ENCODE peak calls at places on chromosome X, in seven cellular contexts. One of them, this sample, is unnamed.

GRCh38 chrX:22699591-22700091 is 300.1 kb upstream of the DDX53 start:
- DNase-seq in mesendoderm: peak
- DNase-seq in H9: no peak
- DNase-seq in neuronal stem cell: no peak
- DNase-seq in IMR-90: peak
- DNase-seq in H1: no peak
- DNase-seq in trophoblast cell: no peak
- DNase-seq in this sample: peak

GRCh38 chrX:36434521-36434920 is 515.0 kb downstream of the CFAP47 start:
- DNase-seq in H9: no peak
- DNase-seq in IMR-90: peak
- DNase-seq in H1: no peak
- DNase-seq in neuronal stem cell: no peak
- DNase-seq in trophoblast cell: no peak
- DNase-seq in mesendoderm: no peak
- DNase-seq in this sample: no peak

GRCh38 chrX:153669174-153669890 is 4.3 kb downstream of the PNCK start:
- DNase-seq in neuronal stem cell: no peak
- DNase-seq in H1: peak
- DNase-seq in H9: peak
- DNase-seq in IMR-90: no peak
- DNase-seq in mesendoderm: peak
- DNase-seq in trophoblast cell: peak
- DNase-seq in this sample: no peak

GRCh38 chrX:24396236-24396929 is 35.9 kb downstream of the SUPT20HL1 start:
- DNase-seq in H1: no peak
- DNase-seq in neuronal stem cell: no peak
- DNase-seq in IMR-90: peak
- DNase-seq in mesendoderm: no peak
- DNase-seq in H9: no peak
- DNase-seq in trophoblast cell: peak
- DNase-seq in this sample: no peak

GRCh38 chrX:69060631-69061408 is 104.4 kb downstream of the PJA1 start:
- DNase-seq in neuronal stem cell: no peak
- DNase-seq in mesendoderm: peak
- DNase-seq in IMR-90: peak
- DNase-seq in H9: peak
- DNase-seq in H1: peak
- DNase-seq in trophoblast cell: peak
- DNase-seq in this sample: peak

GRCh38 chrX:40581333-40581910 is 652 bp downstream of the ATP6AP2 start:
- DNase-seq in H9: no peak
- DNase-seq in trophoblast cell: peak
- DNase-seq in neuronal stem cell: no peak
- DNase-seq in H1: no peak
- DNase-seq in mesendoderm: no peak
- DNase-seq in IMR-90: peak
- DNase-seq in this sample: peak

GRCh38 chrX:65596270-65596669 is 61.7 kb upstream of the LAS1L start:
- DNase-seq in IMR-90: peak
- DNase-seq in trophoblast cell: peak
- DNase-seq in H9: no peak
- DNase-seq in neuronal stem cell: no peak
- DNase-seq in H1: no peak
- DNase-seq in mesendoderm: peak
- DNase-seq in this sample: peak

GRCh38 chrX:138710866-138711331 is 618 bp downstream of the FGF13 start:
- DNase-seq in mesendoderm: peak
- DNase-seq in trophoblast cell: no peak
- DNase-seq in neuronal stem cell: peak
- DNase-seq in H9: peak
- DNase-seq in IMR-90: no peak
- DNase-seq in H1: peak
- DNase-seq in this sample: no peak

GRCh38 chrX:107684956-107685385 is 56.7 kb downstream of the PRPS1 start:
- DNase-seq in IMR-90: no peak
- DNase-seq in mesendoderm: peak
- DNase-seq in trophoblast cell: peak
- DNase-seq in neuronal stem cell: no peak
- DNase-seq in H9: peak
- DNase-seq in H1: no peak
- DNase-seq in this sample: peak

GRCh38 chrX:40734956-40735317 is 405 bp downstream of the MED14 start:
- DNase-seq in neuronal stem cell: no peak
- DNase-seq in mesendoderm: no peak
- DNase-seq in trophoblast cell: peak
- DNase-seq in H1: no peak
- DNase-seq in H9: no peak
- DNase-seq in IMR-90: no peak
- DNase-seq in this sample: peak

GRCh38 chrX:153338836-153339235 is 4.9 kb downstream of the ZNF275 start:
- DNase-seq in IMR-90: no peak
- DNase-seq in H9: no peak
- DNase-seq in H1: no peak
- DNase-seq in mesendoderm: no peak
- DNase-seq in neuronal stem cell: no peak
- DNase-seq in trophoblast cell: no peak
- DNase-seq in this sample: no peak

GRCh38 chrX:134000260-134001245 is 15.2 kb upstream of the GPC3 start:
- DNase-seq in trophoblast cell: no peak
- DNase-seq in H9: no peak
- DNase-seq in H1: no peak
- DNase-seq in neuronal stem cell: no peak
- DNase-seq in IMR-90: no peak
- DNase-seq in mesendoderm: no peak
- DNase-seq in this sample: no peak

GRCh38 chrX:134006484-134007161 is 21.2 kb upstream of the GPC3 start:
- DNase-seq in trophoblast cell: no peak
- DNase-seq in mesendoderm: no peak
- DNase-seq in neuronal stem cell: no peak
- DNase-seq in H1: no peak
- DNase-seq in H9: no peak
- DNase-seq in IMR-90: no peak
- DNase-seq in this sample: no peak

GRCh38 chrX:133999013-133999705 is 13.8 kb upstream of the GPC3 start:
- DNase-seq in H9: no peak
- DNase-seq in trophoblast cell: no peak
- DNase-seq in mesendoderm: no peak
- DNase-seq in IMR-90: no peak
- DNase-seq in H1: no peak
- DNase-seq in neuronal stem cell: no peak
- DNase-seq in this sample: peak

GRCh38 chrX:134002921-134003615 is 17.7 kb upstream of the GPC3 start:
- DNase-seq in mesendoderm: no peak
- DNase-seq in H1: no peak
- DNase-seq in trophoblast cell: no peak
- DNase-seq in H9: no peak
- DNase-seq in neuronal stem cell: no peak
- DNase-seq in IMR-90: no peak
- DNase-seq in this sample: no peak

DNA sequence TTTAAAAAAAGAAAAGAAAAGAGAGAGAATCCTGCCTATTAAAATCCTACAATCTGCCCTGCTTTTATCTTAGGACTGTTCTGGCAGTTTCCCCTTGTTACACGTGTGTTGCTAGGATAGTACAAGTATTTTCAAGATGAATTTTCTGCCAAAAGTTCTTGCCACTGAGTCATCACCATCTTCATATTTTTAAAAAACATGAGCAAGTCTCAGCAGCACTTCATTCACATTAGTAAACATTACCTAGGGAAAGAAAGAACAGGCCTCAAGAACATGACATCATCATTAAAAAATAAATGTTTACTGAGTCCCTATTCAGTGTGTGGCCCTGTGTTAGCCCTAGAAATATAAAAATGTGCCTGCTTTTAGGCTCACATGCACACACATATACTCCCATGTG is 18.6 kb upstream of the GPC3 start:
- DNase-seq in neuronal stem cell: no peak
- DNase-seq in H1: no peak
- DNase-seq in trophoblast cell: peak
- DNase-seq in H9: no peak
- DNase-seq in IMR-90: peak
- DNase-seq in mesendoderm: no peak
- DNase-seq in this sample: peak
- H2BK120ac ChIP-seq in neuronal stem cell: no peak
- H2BK120ac ChIP-seq in H1: no peak
- H2BK120ac ChIP-seq in trophoblast cell: no peak
- H2BK120ac ChIP-seq in H9: no peak
- H2BK120ac ChIP-seq in IMR-90: no peak
- H2BK120ac ChIP-seq in mesendoderm: no peak
- H2BK120ac ChIP-seq in this sample: no peak

GRCh38 chrX:48540015-48540350 is 469 bp downstream of the TBC1D25 start:
- DNase-seq in H9: no peak
- DNase-seq in IMR-90: peak
- DNase-seq in H1: no peak
- DNase-seq in mesendoderm: no peak
- DNase-seq in trophoblast cell: no peak
- DNase-seq in neuronal stem cell: peak
- DNase-seq in this sample: peak
- H2BK5ac ChIP-seq in H9: no peak
- H2BK5ac ChIP-seq in IMR-90: peak
- H2BK5ac ChIP-seq in H1: peak
- H2BK5ac ChIP-seq in mesendoderm: no peak
- H2BK5ac ChIP-seq in trophoblast cell: no peak
- H2BK5ac ChIP-seq in neuronal stem cell: no peak
- H2BK5ac ChIP-seq in this sample: no peak

DNA sequence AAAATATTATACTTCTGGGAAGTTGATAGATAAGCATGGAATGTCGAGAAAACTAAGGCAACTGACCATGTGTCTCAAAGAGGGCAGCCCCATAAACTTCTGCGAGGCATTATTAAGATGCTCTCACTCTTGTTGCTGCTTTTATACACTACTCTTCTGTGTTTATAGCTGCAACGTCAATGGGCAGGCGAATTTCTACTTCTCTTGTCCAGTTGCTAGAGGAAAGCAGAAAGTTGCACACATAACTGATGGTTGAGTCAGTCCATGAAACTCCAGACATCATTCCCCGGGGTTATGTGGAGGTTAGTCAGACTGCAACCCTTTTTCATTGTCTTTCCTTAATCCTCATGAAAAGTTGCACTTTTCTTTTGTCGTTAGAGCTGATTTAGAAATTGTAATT is 39.8 kb downstream of the VCX3B start:
- DNase-seq in H9: no peak
- DNase-seq in trophoblast cell: peak
- DNase-seq in neuronal stem cell: no peak
- DNase-seq in H1: no peak
- DNase-seq in mesendoderm: no peak
- DNase-seq in IMR-90: peak
- DNase-seq in this sample: peak
- H2BK120ac ChIP-seq in H9: no peak
- H2BK120ac ChIP-seq in trophoblast cell: no peak
- H2BK120ac ChIP-seq in neuronal stem cell: no peak
- H2BK120ac ChIP-seq in H1: no peak
- H2BK120ac ChIP-seq in mesendoderm: no peak
- H2BK120ac ChIP-seq in IMR-90: no peak
- H2BK120ac ChIP-seq in this sample: no peak

DNA sequence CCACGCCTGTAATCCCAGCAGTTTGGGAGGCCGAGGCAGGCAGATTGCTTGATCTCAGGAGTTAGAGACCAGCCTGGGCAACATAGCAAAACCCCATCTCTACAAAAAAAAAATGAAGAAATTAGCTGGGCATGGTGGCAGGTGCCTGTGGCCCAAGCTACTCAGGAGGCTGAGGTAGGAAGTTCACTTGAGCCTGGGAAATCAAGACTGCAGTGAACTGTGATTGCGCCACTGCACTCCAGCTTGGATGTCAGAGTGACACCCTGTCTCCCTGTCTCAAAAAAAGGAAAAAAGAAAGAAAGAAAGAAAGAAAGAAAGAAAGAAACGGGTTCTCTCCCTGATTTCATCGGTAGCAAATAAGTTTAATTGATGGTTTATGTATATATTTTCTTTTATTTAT is 64.6 kb upstream of the ESX1 start:
- DNase-seq in trophoblast cell: peak
- DNase-seq in mesendoderm: no peak
- DNase-seq in H1: no peak
- DNase-seq in H9: no peak
- DNase-seq in neuronal stem cell: no peak
- DNase-seq in IMR-90: no peak
- DNase-seq in this sample: no peak
- H2BK5ac ChIP-seq in trophoblast cell: no peak
- H2BK5ac ChIP-seq in mesendoderm: no peak
- H2BK5ac ChIP-seq in H1: no peak
- H2BK5ac ChIP-seq in H9: no peak
- H2BK5ac ChIP-seq in neuronal stem cell: no peak
- H2BK5ac ChIP-seq in IMR-90: no peak
- H2BK5ac ChIP-seq in this sample: no peak

GRCh38 chrX:6904178-6904577 is 243.3 kb upstream of the STS start:
- DNase-seq in trophoblast cell: no peak
- DNase-seq in neuronal stem cell: no peak
- DNase-seq in mesendoderm: no peak
- DNase-seq in H1: no peak
- DNase-seq in H9: no peak
- DNase-seq in IMR-90: no peak
- DNase-seq in this sample: no peak
- H2BK120ac ChIP-seq in trophoblast cell: no peak
- H2BK120ac ChIP-seq in neuronal stem cell: no peak
- H2BK120ac ChIP-seq in mesendoderm: no peak
- H2BK120ac ChIP-seq in H1: no peak
- H2BK120ac ChIP-seq in H9: no peak
- H2BK120ac ChIP-seq in IMR-90: no peak
- H2BK120ac ChIP-seq in this sample: no peak

DNA sequence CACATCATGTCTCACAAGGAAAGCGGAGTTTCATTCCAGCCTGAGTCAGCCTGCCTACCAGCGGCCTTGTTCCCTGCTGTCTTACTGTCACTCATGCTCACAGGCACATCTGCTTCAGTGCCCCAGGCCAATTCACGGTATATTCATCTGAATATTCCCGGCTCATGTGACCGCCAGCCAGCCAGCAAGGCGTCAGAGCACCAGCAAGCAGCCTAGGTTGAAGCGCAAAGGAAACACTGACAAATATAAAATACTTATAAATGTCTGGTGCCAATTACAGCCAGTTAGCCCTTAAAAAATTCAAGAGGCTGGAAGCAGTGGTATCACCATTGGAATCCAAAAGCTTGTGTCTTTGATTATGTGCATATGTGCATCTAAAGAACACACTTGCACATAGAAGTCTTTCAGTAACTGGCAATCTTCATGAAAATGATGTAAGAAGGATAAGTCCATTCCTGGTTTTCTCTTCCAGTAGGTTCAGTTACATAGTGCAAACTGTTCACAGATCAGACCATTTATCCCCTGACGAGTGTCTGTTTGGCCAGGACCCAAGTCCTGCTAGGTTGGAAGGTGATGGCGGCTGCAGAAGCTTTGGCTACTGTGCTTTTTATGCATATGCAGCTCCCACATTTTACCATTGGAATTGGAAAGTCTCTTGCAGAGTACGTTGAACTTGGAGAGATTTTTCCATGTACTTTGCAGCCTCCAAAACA is 61.3 kb downstream of the LUZP4 start:
- DNase-seq in IMR-90: no peak
- DNase-seq in mesendoderm: no peak
- DNase-seq in H1: no peak
- DNase-seq in trophoblast cell: peak
- DNase-seq in H9: no peak
- DNase-seq in neuronal stem cell: no peak
- DNase-seq in this sample: no peak
- H2BK5ac ChIP-seq in IMR-90: no peak
- H2BK5ac ChIP-seq in mesendoderm: no peak
- H2BK5ac ChIP-seq in H1: no peak
- H2BK5ac ChIP-seq in trophoblast cell: no peak
- H2BK5ac ChIP-seq in H9: no peak
- H2BK5ac ChIP-seq in neuronal stem cell: no peak
- H2BK5ac ChIP-seq in this sample: no peak

GRCh38 chrX:134482371-134482770 is 22.4 kb downstream of the HPRT1 start:
- DNase-seq in H1: no peak
- DNase-seq in IMR-90: no peak
- DNase-seq in neuronal stem cell: no peak
- DNase-seq in mesendoderm: no peak
- DNase-seq in trophoblast cell: no peak
- DNase-seq in H9: no peak
- DNase-seq in this sample: no peak
- H2BK120ac ChIP-seq in H1: no peak
- H2BK120ac ChIP-seq in IMR-90: no peak
- H2BK120ac ChIP-seq in neuronal stem cell: no peak
- H2BK120ac ChIP-seq in mesendoderm: no peak
- H2BK120ac ChIP-seq in trophoblast cell: no peak
- H2BK120ac ChIP-seq in H9: no peak
- H2BK120ac ChIP-seq in this sample: no peak